ENCODE peak calls at places on chromosome 16, in four cellular contexts. Y is HCT116, B is LoVo, D is ascending aorta. H is an unnamed sample.
A peak's percentile ranks its signal among the peaks of the same experiment; 100 is the strongest.

GRCh38 chr16:23408242-23409201 is 44.5 kb downstream of the COG7 start:
- DNase-seq in Y (no peak), B (no peak), D (no peak), H (peak; percentile 61)

GRCh38 chr16:85220125-85220839 is 108.0 kb upstream of the CIBAR2 start:
- DNase-seq in Y (no peak), B (no peak), D (peak; percentile 84), H (peak; percentile 92)

GRCh38 chr16:56691885-56692284 is 9.6 kb downstream of the MT1X start:
- DNase-seq in Y (peak; percentile 66), B (peak; percentile 88), D (no peak), H (no peak)

GRCh38 chr16:86975445-86975844 is 341.7 kb downstream of the C16orf95 start:
- DNase-seq in Y (peak; percentile 89), B (peak; percentile 49), D (peak; percentile 82), H (peak; percentile 55)

GRCh38 chr16:58329147-58329546 is 34.3 kb upstream of the PRSS54 start:
- DNase-seq in Y (no peak), B (peak; percentile 18), D (no peak), H (peak; percentile 48)

GRCh38 chr16:47317465-47318240 is 143.2 kb downstream of the ITFG1 start:
- DNase-seq in Y (no peak), B (no peak), D (no peak), H (no peak)

GRCh38 chr16:71230122-71230845 is at the start of gene HYDIN:
- DNase-seq in Y (no peak), B (no peak), D (no peak), H (peak; percentile 57)

GRCh38 chr16:87956771-87957279 is 5.6 kb downstream of the BANP start:
- DNase-seq in Y (no peak), B (no peak), D (no peak), H (no peak)

GRCh38 chr16:49620158-49620867 is 235.6 kb downstream of the ZNF423 start:
- DNase-seq in Y (peak; percentile 24), B (peak; percentile 6), D (peak; percentile 95), H (peak; percentile 93)

GRCh38 chr16:28292731-28293588 is 635 bp downstream of the SBK1 start:
- DNase-seq in Y (no peak), B (no peak), D (no peak), H (no peak)

GRCh38 chr16:46762583-46762982 is 14.4 kb upstream of the MYLK3 start:
- DNase-seq in Y (no peak), B (no peak), D (no peak), H (no peak)